ENCODE peak calls at places on chromosomes 5 and 9, in nine cellular contexts. Q is Kasumi-1; E is WERI-Rb-1; F is activated CD4-positive, CD25-positive, alpha-beta regulatory T cell treated with anti-CD3 and anti-CD28 coated beads, Interleukin-2, amount 50 U/mL, for 72 hours; V is T-cell; Y is HCEC 1CT; P is HEK293T; B is brain microvascular endothelial cell; Z is activated CD4-positive, alpha-beta T cell treated with anti-CD3 and anti-CD28 coated beads, Interleukin-2, amount 10 ng/mL, durations not matched to agents 7 days and 5 days. T is an unnamed sample.

GRCh38 chr5:147558826-147559225 is 49.0 kb upstream of the DPYSL3 start:
- DNase-seq in Q (no peak), E (peak), F (no peak), V (no peak), Y (peak), P (peak), B (peak), Z (no peak), T (no peak)

GRCh38 chr9:33155393-33155792 is 11.7 kb downstream of the B4GALT1 start:
- DNase-seq in Q (no peak), E (no peak), F (no peak), V (no peak), Y (no peak), P (no peak), B (no peak), Z (no peak), T (no peak)

GRCh38 chr9:36718612-36719011 is 145.9 kb downstream of the MELK start:
- DNase-seq in Q (no peak), E (no peak), F (no peak), V (no peak), Y (no peak), P (no peak), B (no peak), Z (no peak), T (no peak)

GRCh38 chr5:108739906-108740305 is 7.8 kb upstream of the FER start:
- DNase-seq in Q (no peak), E (no peak), F (no peak), V (no peak), Y (no peak), P (no peak), B (no peak), Z (no peak), T (no peak)

GRCh38 chr9:22433691-22434090 is 12.9 kb upstream of the DMRTA1 start:
- DNase-seq in Q (no peak), E (no peak), F (no peak), V (no peak), Y (no peak), P (no peak), B (no peak), Z (no peak), T (no peak)

GRCh38 chr5:122182491-122182921 is 53.2 kb downstream of the ZNF474 start:
- DNase-seq in Q (no peak), E (peak), F (no peak), V (no peak), Y (peak), P (no peak), B (peak), Z (no peak), T (no peak)

GRCh38 chr9:134928796-134929559 is 11.3 kb upstream of the FCN1 start:
- DNase-seq in Q (peak), E (peak), F (no peak), V (no peak), Y (no peak), P (no peak), B (no peak), Z (no peak), T (no peak)

GRCh38 chr9:27386759-27387158 is 89.8 kb upstream of the EQTN start:
- DNase-seq in Q (no peak), E (no peak), F (no peak), V (no peak), Y (no peak), P (no peak), B (no peak), Z (no peak), T (no peak)

GRCh38 chr5:94778299-94778698 is 159.8 kb downstream of the SLF1 start:
- DNase-seq in Q (no peak), E (no peak), F (no peak), V (no peak), Y (no peak), P (peak), B (no peak), Z (no peak), T (no peak)

GRCh38 chr5:108911055-108911454 is 163.4 kb downstream of the FER start:
- DNase-seq in Q (no peak), E (no peak), F (no peak), V (no peak), Y (no peak), P (no peak), B (no peak), Z (no peak), T (no peak)

GRCh38 chr9:33132249-33132772 is 34.8 kb downstream of the B4GALT1 start:
- DNase-seq in Q (no peak), E (no peak), F (no peak), V (no peak), Y (peak), P (no peak), B (peak), Z (no peak), T (no peak)

GRCh38 chr5:150734579-150735384 is 24.0 kb downstream of the DCTN4 start:
- DNase-seq in Q (peak), E (no peak), F (peak), V (no peak), Y (no peak), P (no peak), B (no peak), Z (no peak), T (no peak)

GRCh38 chr5:12292610-12293204 is 388.5 kb upstream of the CTNND2 start:
- DNase-seq in Q (peak), E (peak), F (no peak), V (no peak), Y (peak), P (peak), B (no peak), Z (no peak), T (no peak)

GRCh38 chr5:173864126-173865075 is 23.7 kb upstream of the CPEB4 start:
- DNase-seq in Q (peak), E (no peak), F (no peak), V (no peak), Y (no peak), P (no peak), B (no peak), Z (no peak), T (no peak)

GRCh38 chr9:23934291-23934690 is 108.3 kb upstream of the ELAVL2 start:
- DNase-seq in Q (no peak), E (no peak), F (no peak), V (no peak), Y (no peak), P (no peak), B (no peak), Z (no peak), T (no peak)

GRCh38 chr5:158670199-158670598 is 429.5 kb downstream of the EBF1 start:
- DNase-seq in Q (no peak), E (no peak), F (no peak), V (no peak), Y (no peak), P (no peak), B (no peak), Z (no peak), T (no peak)

GRCh38 chr9:99595796-99596195 is 225.9 kb upstream of the NR4A3 start:
- DNase-seq in Q (peak), E (no peak), F (no peak), V (no peak), Y (no peak), P (no peak), B (no peak), Z (peak), T (no peak)

GRCh38 chr9:16254674-16255073 is 615.8 kb downstream of the BNC2 start:
- DNase-seq in Q (no peak), E (peak), F (no peak), V (no peak), Y (no peak), P (no peak), B (no peak), Z (no peak), T (no peak)

GRCh38 chr9:22052376-22052945 is 43.4 kb upstream of the CDKN2B start:
- DNase-seq in Q (no peak), E (no peak), F (no peak), V (no peak), Y (peak), P (no peak), B (peak), Z (peak), T (no peak)

GRCh38 chr5:134566181-134566740 is 40.8 kb downstream of the JADE2 start:
- DNase-seq in Q (no peak), E (no peak), F (no peak), V (no peak), Y (no peak), P (no peak), B (no peak), Z (no peak), T (no peak)

GRCh38 chr5:159786901-159787691 is 129.2 kb upstream of the ADRA1B start:
- DNase-seq in Q (no peak), E (no peak), F (no peak), V (no peak), Y (peak), P (no peak), B (peak), Z (no peak), T (no peak)

GRCh38 chr9:71806916-71807315 is 38.6 kb upstream of the CEMIP2 start:
- DNase-seq in Q (peak), E (peak), F (no peak), V (peak), Y (peak), P (peak), B (peak), Z (peak), T (peak)

GRCh38 chr5:141767671-141768070 is 85.6 kb upstream of the ARAP3 start:
- DNase-seq in Q (no peak), E (no peak), F (no peak), V (no peak), Y (no peak), P (no peak), B (no peak), Z (no peak), T (no peak)

GRCh38 chr5:41924872-41925554 is at the start of gene FBXO4:
- DNase-seq in Q (peak), E (peak), F (peak), V (peak), Y (peak), P (peak), B (peak), Z (peak), T (peak)

GRCh38 chr5:123512631-123513461 is 869 bp downstream of the CSNK1G3 start:
- DNase-seq in Q (no peak), E (peak), F (peak), V (peak), Y (no peak), P (peak), B (peak), Z (peak), T (peak)

GRCh38 chr9:126494264-126494663 is 119.5 kb upstream of the LMX1B start:
- DNase-seq in Q (no peak), E (no peak), F (no peak), V (no peak), Y (no peak), P (no peak), B (no peak), Z (no peak), T (no peak)

T was measured in T-helper 9 cell.